ENCODE peak calls at places on chromosomes 1 and 21, in five cellular contexts. W, V, Y, L and Q are unnamed samples. For H3K4me1, the result is how much of the 10 kb centered on the place peaks cover.

GRCh38 chr1:178411756-178412399 is 84.9 kb downstream of the CLEC20A start:
- DNase-seq in W (no peak), V (no peak), Y (no peak), L (no peak), Q (no peak)

GRCh38 chr21:34008618-34009017 is 64.8 kb upstream of the MRPS6 start:
- DNase-seq in W (no peak), V (no peak), Y (no peak), L (no peak), Q (no peak)

GRCh38 chr1:86151427-86151826 is 5.1 kb downstream of the COL24A1 start:
- DNase-seq in W (no peak), V (no peak), Y (no peak), L (no peak), Q (no peak)

GRCh38 chr1:48236716-48237470 is 14.4 kb downstream of the SLC5A9 start:
- DNase-seq in W (no peak), V (no peak), Y (no peak), L (no peak), Q (no peak)

GRCh38 chr1:104878203-104878911 is 1128.7 kb downstream of the AMY1C start:
- DNase-seq in W (no peak), V (no peak), Y (no peak), L (no peak), Q (no peak)

GRCh38 chr1:177913762-177914540 is 55.9 kb downstream of the SEC16B start:
- DNase-seq in W (peak), V (no peak), Y (no peak), L (no peak), Q (peak)

GRCh38 chr1:6056549-6056948 is 10.9 kb downstream of the KCNAB2 start:
- DNase-seq in W (no peak), V (no peak), Y (no peak), L (no peak), Q (peak)

GRCh38 chr1:211947396-211948295 is 87.7 kb downstream of the INTS7 start:
- DNase-seq in W (no peak), V (no peak), Y (no peak), L (no peak), Q (no peak)

GRCh38 chr1:239786464-239786863 is 305.2 kb upstream of the FMN2 start:
- DNase-seq in W (no peak), V (no peak), Y (no peak), L (no peak), Q (no peak)

GRCh38 chr1:164853146-164853545 is 294.2 kb downstream of the PBX1 start:
- DNase-seq in W (no peak), V (no peak), Y (no peak), L (no peak), Q (no peak)

GRCh38 chr1:150061632-150062101 is 5.9 kb upstream of the VPS45 start:
- DNase-seq in W (no peak), V (no peak), Y (peak), L (no peak), Q (peak)

GRCh38 chr1:11873395-11873794 is 14.7 kb upstream of the NPPB start:
- DNase-seq in W (no peak), V (no peak), Y (no peak), L (no peak), Q (no peak)

GRCh38 chr1:200243042-200243437 is 166.8 kb downstream of the ZNF281 start:
- DNase-seq in W (no peak), V (no peak), Y (no peak), L (no peak), Q (no peak)

GRCh38 chr1:153357076-153357852 is 390 bp upstream of the S100A9 start:
- DNase-seq in W (peak), V (peak), Y (peak), L (peak), Q (peak)

GRCh38 chr1:5992814-5993552 is 758 bp upstream of the NPHP4 start:
- DNase-seq in W (no peak), V (no peak), Y (no peak), L (no peak), Q (no peak)

GRCh38 chr1:7229186-7229585 is 443.9 kb downstream of the CAMTA1 start:
- DNase-seq in W (no peak), V (no peak), Y (no peak), L (peak), Q (no peak)

GRCh38 chr1:86997538-86997937 is 83.1 kb downstream of the HS2ST1 start:
- DNase-seq in W (no peak), V (no peak), Y (no peak), L (no peak), Q (no peak)

GRCh38 chr1:116033322-116033721 is 57.0 kb downstream of the SLC22A15 start:
- DNase-seq in W (no peak), V (no peak), Y (no peak), L (no peak), Q (no peak)

GRCh38 chr1:155776414-155776813 is 80.6 kb downstream of the GON4L start:
- DNase-seq in W (no peak), V (no peak), Y (no peak), L (no peak), Q (no peak)

GRCh38 chr21:42527489-42528158 is 14.0 kb downstream of the SLC37A1 start:
- DNase-seq in W (no peak), V (no peak), Y (no peak), L (no peak), Q (no peak)

GRCh38 chr1:204268101-204268500 is 54.3 kb upstream of the GOLT1A start:
- DNase-seq in W (no peak), V (no peak), Y (no peak), L (no peak), Q (no peak)

GRCh38 chr1:75727571-75727970 is 3.1 kb downstream of the ACADM start:
- DNase-seq in W (no peak), V (no peak), Y (no peak), L (no peak), Q (no peak)

GRCh38 chr21:29025328-29025713 is 853 bp downstream of the USP16 start:
- DNase-seq in W (no peak), V (no peak), Y (no peak), L (no peak), Q (no peak)

GRCh38 chr21:32712043-32712442 is 15.8 kb downstream of the SYNJ1 start:
- DNase-seq in W (peak), V (no peak), Y (no peak), L (no peak), Q (no peak)

GRCh38 chr21:42404534-42404933 is 832 bp downstream of the UBASH3A start:
- DNase-seq in W (no peak), V (no peak), Y (no peak), L (no peak), Q (no peak)

GRCh38 chr21:46088189-46088588 is 9.7 kb upstream of the COL6A2 start:
- DNase-seq in W (no peak), V (no peak), Y (no peak), L (no peak), Q (no peak)

GRCh38 chr1:181359012-181359411 is 124.3 kb upstream of the CACNA1E start:
- DNase-seq in W (no peak), V (no peak), Y (no peak), L (no peak), Q (no peak)

GRCh38 chr1:232950919-232951579 is 638 bp downstream of the NTPCR start:
- DNase-seq in W (peak), V (no peak), Y (no peak), L (no peak), Q (peak)

GRCh38 chr1:2134604-2135307 is 59.8 kb downstream of the FAAP20 start:
- DNase-seq in W (no peak), V (no peak), Y (no peak), L (no peak), Q (no peak)

GRCh38 chr1:204660509-204660908 is 25.0 kb downstream of the LRRN2 start:
- DNase-seq in W (no peak), V (no peak), Y (no peak), L (no peak), Q (peak)

GRCh38 chr1:112247036-112247597 is 148.9 kb upstream of the CTTNBP2NL start:
- DNase-seq in W (no peak), V (no peak), Y (no peak), L (no peak), Q (no peak)

GRCh38 chr1:94698759-94699502 is 121.2 kb upstream of the SLC44A3 start:
- DNase-seq in W (no peak), V (no peak), Y (no peak), L (no peak), Q (no peak)

GRCh38 chr1:48530727-48531351 is 58.8 kb upstream of the SPATA6 start:
- DNase-seq in W (peak), V (no peak), Y (peak), L (no peak), Q (peak)

GRCh38 chr1:210397252-210397651 is 68.5 kb downstream of the HHAT start:
- DNase-seq in W (no peak), V (no peak), Y (no peak), L (no peak), Q (no peak)

GRCh38 chr1:51664412-51665240 is 47.7 kb downstream of the OSBPL9 start:
- DNase-seq in W (no peak), V (no peak), Y (no peak), L (no peak), Q (no peak)

GRCh38 chr1:51663105-51663504 is 46.2 kb downstream of the OSBPL9 start:
- DNase-seq in W (no peak), V (no peak), Y (no peak), L (no peak), Q (no peak)

GRCh38 chr1:51663721-51664120 is 46.8 kb downstream of the OSBPL9 start:
- DNase-seq in W (no peak), V (no peak), Y (no peak), L (no peak), Q (no peak)

GRCh38 chr1:51660570-51660969 is 43.7 kb downstream of the OSBPL9 start:
- DNase-seq in W (no peak), V (no peak), Y (no peak), L (no peak), Q (no peak)

DNA sequence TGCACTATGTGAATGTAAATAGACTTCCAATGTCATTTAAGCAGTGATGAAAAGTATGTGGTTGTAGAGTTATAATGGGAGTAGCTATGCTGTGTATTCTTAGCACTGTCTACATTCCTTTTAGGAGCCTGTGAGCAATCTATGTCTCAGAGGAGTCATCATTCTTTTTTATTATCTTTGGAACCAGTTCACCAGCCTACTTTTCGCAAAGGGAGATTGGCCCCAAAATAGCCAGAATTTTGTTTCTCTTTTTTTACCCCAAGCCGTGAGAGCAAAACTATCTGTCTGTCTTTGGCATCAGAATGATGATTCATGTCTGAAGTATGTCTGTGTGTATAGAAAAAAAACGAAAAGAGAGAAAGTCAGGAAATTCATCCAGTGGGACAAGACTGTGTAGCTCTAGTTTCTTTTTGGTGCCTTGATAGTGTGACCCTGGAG is 44.2 kb downstream of the OSBPL9 start:
- DNase-seq in W (no peak), V (no peak), Y (no peak), L (no peak), Q (no peak)
- H3K4me1 ChIP-seq in W (under half), V (under half), Y (under half), L (under half), Q (under half)

DNA sequence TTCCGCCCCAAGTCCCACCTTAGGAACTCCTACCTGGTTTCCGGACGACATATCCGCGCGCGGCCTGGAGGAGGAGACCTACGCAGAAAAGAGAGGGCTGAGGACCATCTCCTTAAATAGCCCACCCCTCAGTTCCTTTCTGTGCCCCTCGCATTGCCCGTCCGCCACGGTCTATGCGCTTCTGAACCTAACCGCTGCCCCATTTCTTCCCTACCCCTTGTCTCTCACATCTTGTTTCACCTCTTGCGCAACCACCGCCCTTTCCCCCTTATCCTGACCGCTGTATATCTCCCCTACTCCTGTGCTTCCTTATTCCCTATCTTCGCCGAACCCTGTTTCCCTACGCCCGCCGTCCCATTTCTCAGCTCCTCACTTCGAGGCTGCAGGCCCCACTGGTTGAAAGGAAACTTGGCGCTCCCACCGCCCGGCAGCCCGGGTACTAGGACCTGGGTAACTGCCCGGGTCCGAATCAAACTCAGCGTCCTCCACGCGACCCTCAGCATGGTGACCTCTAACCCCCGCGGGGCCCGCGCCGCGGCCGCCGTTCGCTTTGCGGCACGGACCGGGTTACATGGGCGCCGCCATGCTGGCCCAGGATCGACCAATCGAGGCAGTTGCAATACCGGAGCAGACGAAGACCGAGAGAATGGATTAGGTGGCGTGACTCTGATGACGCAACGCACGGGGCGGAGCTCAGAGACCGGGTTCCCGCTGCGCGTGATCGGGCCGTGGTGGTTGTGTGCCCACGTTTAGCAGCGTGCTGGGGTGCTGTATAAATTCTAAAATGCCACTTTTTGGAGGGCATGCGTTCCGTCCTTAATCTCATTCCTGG is at the start of gene MRPS15:
- DNase-seq in W (peak), V (peak), Y (peak), L (peak), Q (peak)
- TF ChIP-seq POLR2A in W (peak), V (peak), Y (peak), L (peak), Q (peak)

GRCh38 chr1:154441241-154441888 is 36.2 kb downstream of the IL6R start:
- DNase-seq in W (no peak), V (no peak), Y (no peak), L (no peak), Q (no peak)
- H3K4me1 ChIP-seq in W (under half), V (under half), Y (under half), L (under half), Q (under half)

GRCh38 chr1:32650157-32650751 is at the start of gene ZBTB8OS:
- DNase-seq in W (peak), V (peak), Y (peak), L (peak), Q (peak)

GRCh38 chr1:32652244-32652962 is 1.4 kb downstream of the RBBP4 start:
- DNase-seq in W (no peak), V (no peak), Y (no peak), L (no peak), Q (no peak)

GRCh38 chr1:32647308-32648134 is 2.8 kb downstream of the ZBTB8OS start:
- DNase-seq in W (no peak), V (no peak), Y (no peak), L (no peak), Q (no peak)

GRCh38 chr1:32651461-32652073 is 559 bp downstream of the RBBP4 start:
- DNase-seq in W (no peak), V (no peak), Y (no peak), L (peak), Q (no peak)

GRCh38 chr1:32650752-32651460 is at the start of gene RBBP4:
- DNase-seq in W (peak), V (peak), Y (peak), L (peak), Q (peak)
- TF ChIP-seq POLR2A in W (peak), V (peak), Y (peak), L (peak), Q (peak)

DNA sequence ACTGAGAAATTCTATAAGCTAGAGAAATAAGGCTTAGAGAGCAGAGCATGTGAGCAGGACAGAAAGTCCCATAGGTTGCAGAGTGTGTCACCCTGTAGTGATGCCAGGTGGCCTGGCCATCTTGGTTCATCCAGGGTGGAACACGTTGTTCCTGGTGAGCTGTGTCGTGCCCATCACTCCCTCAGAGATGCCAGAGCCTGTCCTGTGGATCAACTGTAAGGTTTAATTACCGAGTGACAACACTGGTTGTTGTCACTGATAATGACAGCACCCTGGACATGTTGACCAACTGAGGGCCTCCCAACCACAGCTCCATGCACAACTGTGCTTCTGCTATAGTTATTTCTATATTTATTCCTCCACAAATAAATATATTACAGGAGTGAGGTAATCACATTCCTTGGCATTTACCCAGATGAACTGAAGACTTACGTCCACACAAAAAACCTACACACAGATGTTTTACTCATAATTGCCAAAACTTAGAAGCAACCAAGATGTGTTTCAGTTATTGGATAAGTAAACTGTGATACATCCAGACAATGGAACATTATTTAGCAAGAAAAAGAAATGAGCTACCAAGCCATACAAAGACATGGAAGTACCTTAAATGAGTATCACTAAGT is 6.2 kb downstream of the C1orf198 start:
- DNase-seq in W (no peak), V (no peak), Y (no peak), L (no peak), Q (no peak)
- H3K4me1 ChIP-seq in W (under half), V (half or more), Y (under half), L (half or more), Q (half or more)

GRCh38 chr1:219926363-219926998 is 1.9 kb downstream of the SLC30A10 start:
- DNase-seq in W (no peak), V (no peak), Y (no peak), L (no peak), Q (no peak)

GRCh38 chr1:219927956-219928790 is at the start of gene SLC30A10:
- DNase-seq in W (peak), V (no peak), Y (peak), L (no peak), Q (peak)

GRCh38 chr1:219927298-219927955 is 930 bp downstream of the SLC30A10 start:
- DNase-seq in W (no peak), V (no peak), Y (no peak), L (no peak), Q (no peak)

GRCh38 chr1:219928791-219929118 is 398 bp upstream of the SLC30A10 start:
- DNase-seq in W (no peak), V (no peak), Y (no peak), L (no peak), Q (no peak)

DNA sequence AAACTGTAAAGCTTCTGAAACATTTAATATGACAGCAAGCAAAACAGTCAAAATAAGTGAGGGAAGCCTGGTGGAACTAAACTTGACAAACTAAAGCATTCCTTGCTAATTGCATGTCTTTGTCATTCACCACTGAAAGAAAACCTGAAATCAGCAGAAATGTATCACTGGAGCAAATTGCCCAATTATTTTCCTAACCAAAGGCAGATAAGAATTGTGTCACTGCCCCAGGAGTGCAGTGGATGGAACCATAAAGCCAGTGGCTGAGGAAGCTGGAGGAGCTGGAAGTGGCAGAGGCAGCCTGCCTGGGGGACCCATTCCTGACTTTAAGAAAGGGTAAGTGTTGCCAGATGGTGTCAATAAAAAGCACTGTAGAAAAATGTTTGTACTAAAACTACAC is 2.7 kb upstream of the SLC30A10 start:
- DNase-seq in W (no peak), V (no peak), Y (no peak), L (no peak), Q (no peak)
- TF ChIP-seq POLR2A in W (no peak), V (no peak), Y (no peak), L (no peak), Q (no peak)

DNA sequence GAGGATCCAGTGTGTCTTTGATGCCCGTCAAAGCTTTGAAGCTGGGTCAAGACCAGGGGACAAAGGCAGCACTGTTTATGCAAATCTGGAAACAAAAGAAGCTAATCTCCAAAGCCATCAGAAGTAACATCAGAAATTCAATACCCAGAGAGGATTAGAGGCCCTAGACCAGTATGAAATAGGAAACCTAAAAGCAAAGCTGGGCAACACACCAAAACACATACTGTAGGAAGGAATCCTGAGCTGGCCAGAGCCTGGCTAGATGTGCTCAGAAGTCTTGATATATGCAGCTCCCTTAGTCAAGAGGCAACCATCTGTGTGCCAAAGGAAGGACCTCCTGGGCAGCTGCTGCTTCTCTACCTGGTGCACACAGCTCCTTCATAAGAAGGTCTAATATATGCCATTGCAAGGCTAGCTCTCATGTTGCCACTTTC is 12.3 kb downstream of the COLGALT2 start:
- DNase-seq in W (no peak), V (peak), Y (no peak), L (no peak), Q (peak)
- H3K4me1 ChIP-seq in W (under half), V (under half), Y (under half), L (under half), Q (under half)

GRCh38 chr1:46134660-46135331 is 2.4 kb upstream of the PIK3R3 start:
- DNase-seq in W (no peak), V (peak), Y (peak), L (no peak), Q (no peak)

GRCh38 chr1:46132529-46133180 is at the start of gene PIK3R3:
- DNase-seq in W (peak), V (peak), Y (peak), L (peak), Q (peak)

GRCh38 chr1:46133946-46134345 is 1.5 kb upstream of the PIK3R3 start:
- DNase-seq in W (no peak), V (no peak), Y (no peak), L (no peak), Q (no peak)

GRCh38 chr1:46131727-46132528 is 501 bp downstream of the PIK3R3 start:
- DNase-seq in W (peak), V (peak), Y (peak), L (no peak), Q (peak)

GRCh38 chr1:46133181-46133658 is 791 bp upstream of the PIK3R3 start:
- DNase-seq in W (no peak), V (peak), Y (peak), L (no peak), Q (no peak)
- TF ChIP-seq POLR2A in W (no peak), V (peak), Y (peak), L (no peak), Q (no peak)